ENCODE peak calls at places on chromosomes 11 and 22, in five cellular contexts. C is mesenchymal stem cell, G is SJCRH30, V is ovary, K is esophagus squamous epithelium. E is an unnamed sample.

GRCh38 chr11:100830295-100830694 is 143.2 kb downstream of the ARHGAP42 start:
- DNase-seq in C (peak; percentile 51), G (no peak), V (no peak), K (no peak), E (no peak)

GRCh38 chr11:32420937-32421532 is 14.3 kb downstream of the WT1 start:
- DNase-seq in C (no peak), G (peak; percentile 55), V (no peak), K (no peak), E (no peak)

GRCh38 chr11:124920870-124921609 is 2.0 kb downstream of the HEPN1 start:
- DNase-seq in C (peak; percentile 74), G (peak; percentile 78), V (peak; percentile 87), K (no peak), E (peak; percentile 85)

GRCh38 chr11:88543902-88544655 is 206.5 kb upstream of the CTSC start:
- DNase-seq in C (peak; percentile 90), G (peak; percentile 48), V (peak; percentile 75), K (peak; percentile 2), E (peak; percentile 84)

GRCh38 chr22:20650294-20651207 is 123.4 kb upstream of the SERPIND1 start:
- DNase-seq in C (no peak), G (no peak), V (no peak), K (no peak), E (peak; percentile 27)

GRCh38 chr11:92550411-92550810 is 325.8 kb downstream of the FAT3 start:
- DNase-seq in C (no peak), G (no peak), V (no peak), K (no peak), E (no peak)

GRCh38 chr11:72787262-72788104 is 6.4 kb downstream of the STARD10 start:
- DNase-seq in C (no peak), G (no peak), V (peak; percentile 16), K (no peak), E (no peak)

GRCh38 chr11:69642913-69643632 is 2.1 kb downstream of the CCND1 start:
- DNase-seq in C (peak; percentile 72), G (peak; percentile 73), V (peak; percentile 71), K (no peak), E (peak; percentile 87)

GRCh38 chr11:62245271-62245753 is 3.3 kb downstream of the SCGB1D2 start:
- DNase-seq in C (peak; percentile 26), G (peak; percentile 43), V (no peak), K (no peak), E (no peak)

GRCh38 chr11:74778581-74778980 is 29.9 kb downstream of the RNF169 start:
- DNase-seq in C (no peak), G (no peak), V (no peak), K (no peak), E (no peak)

GRCh38 chr22:17941501-17942406 is 82.6 kb downstream of the MICAL3 start:
- DNase-seq in C (no peak), G (no peak), V (no peak), K (no peak), E (no peak)

GRCh38 chr22:38734203-38735100 is 21.3 kb downstream of the SUN2 start:
- DNase-seq in C (no peak), G (no peak), V (peak; percentile 36), K (no peak), E (no peak)

GRCh38 chr11:129935723-129936122 is 40.3 kb upstream of the NFRKB start:
- DNase-seq in C (no peak), G (no peak), V (no peak), K (no peak), E (no peak)

GRCh38 chr11:120208012-120208441 is 2.8 kb upstream of the OAF start:
- DNase-seq in C (peak; percentile 46), G (no peak), V (no peak), K (no peak), E (no peak)

GRCh38 chr22:46416537-46417267 is 81.2 kb downstream of the TRMU start:
- DNase-seq in C (no peak), G (no peak), V (no peak), K (no peak), E (no peak)

DNA sequence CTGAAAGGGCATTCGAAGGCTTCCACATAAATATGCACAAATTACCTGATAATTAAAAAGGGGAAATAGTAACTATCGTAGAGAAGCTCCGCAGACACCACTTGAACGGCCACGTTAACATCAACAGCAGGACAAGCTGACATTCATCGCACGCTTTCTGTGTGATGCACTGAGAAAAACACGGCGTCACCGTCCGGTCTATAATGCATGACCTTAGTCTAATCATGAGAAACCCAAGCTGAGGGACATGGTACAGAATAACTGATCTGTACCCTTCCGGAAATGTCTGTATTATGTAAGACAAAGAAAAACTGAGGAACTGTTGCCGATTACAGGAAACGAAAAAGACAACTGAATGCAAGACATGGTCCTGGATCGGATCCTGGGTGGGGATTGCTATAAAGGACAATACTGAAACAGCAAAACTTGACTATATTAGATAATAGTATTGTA is 678 bp upstream of the RANGAP1 start:
- DNase-seq in C (no peak), G (peak; percentile 30), V (peak; percentile 30), K (no peak), E (no peak)
- H3K4me1 ChIP-seq in C (peaks cover 34% of the 10 kb centered on the region), G (peaks cover 16% of the 10 kb centered on the region), V (peaks cover 4% of the 10 kb centered on the region), K (peaks cover 76% of the 10 kb centered on the region), E (peaks cover 38% of the 10 kb centered on the region)

GRCh38 chr11:28107331-28107725 is 628 bp downstream of the KIF18A start:
- DNase-seq in C (peak; percentile 63), G (peak; percentile 24), V (no peak), K (no peak), E (no peak)
- H3K4me1 ChIP-seq in C (peaks cover 3% of the 10 kb centered on the region), G (peaks cover 12% of the 10 kb centered on the region), V (no peaks in the 10 kb centered on the region), K (peaks cover 55% of the 10 kb centered on the region), E (peaks cover 41% of the 10 kb centered on the region)

DNA sequence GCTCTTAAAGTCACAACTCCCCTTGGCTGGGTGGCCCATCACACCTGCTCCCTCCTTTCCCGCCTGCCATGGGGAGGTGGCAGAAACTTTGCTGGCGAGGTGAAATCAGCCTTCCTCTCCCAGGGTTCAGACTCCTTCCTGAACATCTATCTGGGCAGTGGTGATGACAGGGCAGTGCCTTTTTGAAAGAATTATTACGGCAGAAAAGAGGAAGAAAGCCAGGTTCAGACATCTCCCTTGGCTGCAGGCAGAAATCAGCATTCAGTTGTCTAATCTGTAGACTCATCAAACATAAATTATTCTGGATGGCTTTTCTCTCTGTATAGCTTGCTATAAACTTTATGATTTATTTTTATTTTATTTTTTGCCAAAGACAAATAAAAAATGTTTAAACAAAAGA is 70.6 kb downstream of the LDLRAD3 start:
- DNase-seq in C (no peak), G (no peak), V (no peak), K (no peak), E (no peak)
- H3K4me1 ChIP-seq in C (peaks cover 2% of the 10 kb centered on the region), G (peaks cover 11% of the 10 kb centered on the region), V (peaks cover 18% of the 10 kb centered on the region), K (peaks cover 69% of the 10 kb centered on the region), E (peaks cover 63% of the 10 kb centered on the region)

GRCh38 chr11:60927600-60927999 is 3.3 kb downstream of the TMEM132A start:
- DNase-seq in C (no peak), G (no peak), V (no peak), K (no peak), E (no peak)
- H3K4me1 ChIP-seq in C (peaks cover 22% of the 10 kb centered on the region), G (peaks cover 11% of the 10 kb centered on the region), V (peaks cover 8% of the 10 kb centered on the region), K (peaks cover 55% of the 10 kb centered on the region), E (peaks cover 21% of the 10 kb centered on the region)

GRCh38 chr11:45937916-45938315 is 15.5 kb downstream of the LARGE2 start:
- DNase-seq in C (no peak), G (no peak), V (no peak), K (no peak), E (no peak)
- H3K4me1 ChIP-seq in C (peaks cover 2% of the 10 kb centered on the region), G (no peaks in the 10 kb centered on the region), V (no peaks in the 10 kb centered on the region), K (peaks cover 35% of the 10 kb centered on the region), E (peaks cover 19% of the 10 kb centered on the region)

GRCh38 chr11:128551641-128552335 is 35.6 kb downstream of the ETS1 start:
- DNase-seq in C (no peak), G (no peak), V (no peak), K (no peak), E (no peak)
- H3K4me1 ChIP-seq in C (peaks cover 5% of the 10 kb centered on the region), G (peaks cover 3% of the 10 kb centered on the region), V (peaks cover 11% of the 10 kb centered on the region), K (peaks cover 49% of the 10 kb centered on the region), E (peaks cover 28% of the 10 kb centered on the region)

GRCh38 chr11:96215826-96216225 is 127.2 kb downstream of the MAML2 start:
- DNase-seq in C (no peak), G (no peak), V (no peak), K (no peak), E (no peak)
- H3K4me1 ChIP-seq in C (peaks cover 6% of the 10 kb centered on the region), G (peaks cover 17% of the 10 kb centered on the region), V (peaks cover 11% of the 10 kb centered on the region), K (peaks cover 81% of the 10 kb centered on the region), E (peaks cover 65% of the 10 kb centered on the region)

DNA sequence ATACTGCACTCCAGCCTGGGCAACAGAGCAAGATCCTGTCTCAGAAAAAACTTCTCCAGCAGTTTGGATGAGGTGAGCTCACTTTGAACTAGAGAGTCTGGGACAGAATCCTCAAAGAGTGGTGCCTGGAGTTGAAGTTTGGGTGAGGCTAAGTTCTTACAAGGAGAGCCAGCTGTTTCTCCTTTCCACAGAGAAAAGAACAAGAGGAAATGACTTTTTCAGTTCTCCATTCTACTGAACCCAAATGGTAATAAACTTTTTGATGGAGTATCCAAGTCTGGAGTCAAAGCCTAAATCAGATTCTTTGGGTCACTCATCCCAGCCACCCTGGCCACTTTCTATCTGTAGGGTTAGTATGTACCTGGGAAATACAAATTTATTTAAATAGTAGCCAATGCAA is 102.7 kb downstream of the TRAF6 start:
- DNase-seq in C (no peak), G (no peak), V (no peak), K (no peak), E (no peak)
- H3K4me1 ChIP-seq in C (peaks cover 19% of the 10 kb centered on the region), G (peaks cover 3% of the 10 kb centered on the region), V (no peaks in the 10 kb centered on the region), K (peaks cover 18% of the 10 kb centered on the region), E (peaks cover 12% of the 10 kb centered on the region)

DNA sequence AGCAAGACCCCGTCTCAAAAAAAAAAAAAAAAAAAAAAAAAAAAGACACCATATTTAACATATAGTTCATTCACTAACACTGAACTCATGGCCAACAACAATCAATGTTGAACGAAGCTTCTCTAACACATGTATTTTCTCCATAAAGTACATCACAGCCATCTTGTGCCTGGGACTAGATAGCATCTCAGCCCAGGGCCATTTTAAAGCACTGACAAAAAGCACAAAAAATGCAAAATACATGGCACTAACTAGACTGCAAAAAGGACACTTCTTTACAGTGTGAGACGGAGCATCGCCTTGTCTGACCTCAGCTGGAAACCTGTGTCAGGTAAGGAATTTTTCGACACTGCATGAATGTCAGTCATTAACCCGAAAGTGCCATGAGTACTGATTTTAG is 23.3 kb downstream of the KIAA0930 start:
- DNase-seq in C (no peak), G (no peak), V (no peak), K (no peak), E (no peak)
- H3K4me1 ChIP-seq in C (peaks cover 19% of the 10 kb centered on the region), G (peaks cover 9% of the 10 kb centered on the region), V (peaks cover 1% of the 10 kb centered on the region), K (peaks cover 37% of the 10 kb centered on the region), E (peaks cover 15% of the 10 kb centered on the region)

DNA sequence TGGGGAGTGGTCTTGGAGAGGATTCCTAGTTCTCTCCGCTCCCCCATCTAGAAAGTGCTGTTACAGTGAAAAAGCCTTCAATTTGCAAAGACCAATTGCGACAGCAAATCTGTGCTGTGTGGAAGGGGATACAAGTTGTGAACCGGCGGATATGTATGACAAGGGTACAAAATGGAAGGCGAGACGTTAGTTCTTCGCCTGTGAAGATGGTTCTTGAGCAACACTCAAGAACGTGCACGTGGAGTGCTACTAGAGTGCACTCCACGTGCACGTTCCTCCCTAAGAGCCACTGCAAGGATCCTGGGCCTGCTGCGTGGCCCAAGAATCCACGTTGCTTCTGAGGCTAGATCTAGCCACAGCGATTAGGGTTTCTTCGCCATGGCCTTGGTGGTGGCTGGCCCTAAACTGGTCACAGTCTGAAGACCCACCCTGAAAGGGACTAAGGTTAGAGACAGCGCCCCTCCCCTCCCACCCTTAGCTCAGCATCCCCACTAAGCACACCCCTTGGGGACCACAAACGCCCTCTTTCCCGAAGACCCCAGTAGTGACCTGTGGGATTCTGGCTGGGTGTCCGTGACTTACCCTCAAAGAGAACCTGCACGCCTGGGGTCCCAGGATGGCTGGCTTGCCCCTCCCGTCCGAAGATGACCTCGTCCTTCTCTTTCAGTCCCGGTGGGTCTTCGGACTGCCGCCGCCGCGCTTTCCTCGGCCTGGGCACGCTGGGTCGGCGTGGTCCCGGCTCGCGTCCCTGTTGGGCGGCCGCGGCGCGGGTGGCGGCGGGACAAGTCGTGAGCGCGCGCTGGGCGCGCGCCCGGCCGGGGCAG is 519 bp upstream of the PDE3B start:
- DNase-seq in C (no peak), G (no peak), V (no peak), K (no peak), E (no peak)
- H3K4me1 ChIP-seq in C (peaks cover 17% of the 10 kb centered on the region), G (peaks cover 6% of the 10 kb centered on the region), V (peaks cover 4% of the 10 kb centered on the region), K (peaks cover 29% of the 10 kb centered on the region), E (peaks cover 21% of the 10 kb centered on the region)

E was measured in suprapubic skin.